ENCODE peak calls at places on chromosomes 13 and 19, in seven cellular contexts. U is AG09319; X is psoas muscle; V is stimulated activated CD8-positive, alpha-beta memory T cell treated with anti-CD3 and anti-CD28 coated beads, Interleukin-4, amount 100 ng/mL, for 1 hour; Z is hypothalamus; M is cardiac septum; J is WTC11. T is an unnamed sample.

GRCh38 chr13:112686987-112687386 is 2.9 kb upstream of the ATP11A start:
- DNase-seq in V (no peak), U (no peak), Z (no peak), J (no peak), X (no peak), M (no peak), T (no peak)

GRCh38 chr19:7595466-7596133 is at the start of gene CAMSAP3:
- DNase-seq in Z (no peak), J (peak), U (peak), X (no peak), V (peak), M (no peak), T (no peak)

GRCh38 chr19:50657222-50657669 is 8.0 kb downstream of the C19orf81 start:
- DNase-seq in U (no peak), Z (no peak), M (no peak), J (no peak), V (no peak), X (no peak), T (no peak)

GRCh38 chr13:35159041-35159440 is 217.0 kb downstream of the NBEA start:
- DNase-seq in X (no peak), M (no peak), J (no peak), U (no peak), Z (no peak), V (no peak), T (no peak)

GRCh38 chr13:44972956-44973581 is 16.2 kb downstream of the NUFIP1 start:
- DNase-seq in V (no peak), J (no peak), Z (no peak), U (no peak), X (no peak), M (no peak), T (peak)

GRCh38 chr13:31786011-31786410 is 46.7 kb downstream of the RXFP2 start:
- DNase-seq in M (no peak), U (no peak), Z (no peak), X (no peak), V (no peak), J (no peak), T (no peak)

GRCh38 chr13:101308247-101309013 is 107.9 kb downstream of the NALCN start:
- DNase-seq in J (no peak), Z (no peak), V (no peak), M (no peak), U (no peak), X (no peak), T (no peak)

GRCh38 chr13:113013303-113013702 is 44.3 kb downstream of the MCF2L start:
- DNase-seq in Z (no peak), M (no peak), U (no peak), X (no peak), V (no peak), J (no peak), T (no peak)

GRCh38 chr19:33769208-33769607 is 27.5 kb upstream of the KCTD15 start:
- DNase-seq in V (no peak), M (no peak), X (no peak), U (no peak), Z (no peak), J (no peak), T (no peak)

GRCh38 chr13:52846567-52847321 is 1.7 kb downstream of the PCDH8 start:
- DNase-seq in Z (peak), V (no peak), U (no peak), J (peak), X (peak), M (peak), T (no peak)

GRCh38 chr13:44259045-44260042 is 114.3 kb upstream of the SERP2 start:
- DNase-seq in V (peak), U (no peak), M (no peak), J (no peak), Z (no peak), X (peak), T (no peak)

GRCh38 chr13:50119593-50119992 is 104.3 kb downstream of the KCNRG start:
- DNase-seq in J (no peak), X (no peak), U (no peak), Z (no peak), M (no peak), V (no peak), T (no peak)

GRCh38 chr19:41821003-41821735 is 23.3 kb downstream of the LYPD4 start:
- DNase-seq in X (no peak), M (no peak), Z (no peak), V (no peak), U (no peak), J (peak), T (peak)

GRCh38 chr19:49271080-49271753 is 53.8 kb downstream of the SLC6A16 start:
- DNase-seq in M (no peak), V (no peak), Z (no peak), J (no peak), U (no peak), X (no peak), T (no peak)

GRCh38 chr13:32330438-32330837 is 15.1 kb downstream of the BRCA2 start:
- DNase-seq in J (no peak), U (peak), Z (no peak), M (no peak), V (no peak), X (no peak), T (no peak)

GRCh38 chr19:3982701-3983541 is 2.3 kb downstream of the EEF2 start:
- DNase-seq in M (no peak), V (no peak), J (no peak), X (peak), U (no peak), Z (no peak), T (no peak)

GRCh38 chr13:108895220-108895704 is 265.9 kb downstream of the MYO16 start:
- DNase-seq in J (no peak), M (no peak), U (no peak), Z (no peak), X (no peak), V (no peak), T (peak)

GRCh38 chr13:36096411-36097184 is 34.6 kb downstream of the DCLK1 start:
- DNase-seq in J (no peak), X (no peak), U (no peak), Z (no peak), M (no peak), V (no peak), T (no peak)

GRCh38 chr19:11204943-11205349 is 7.6 kb upstream of the KANK2 start:
- DNase-seq in V (no peak), Z (no peak), M (no peak), X (no peak), J (no peak), U (no peak), T (no peak)

GRCh38 chr13:113207890-113208423 is 512 bp downstream of the PCID2 start:
- DNase-seq in U (no peak), X (peak), V (no peak), Z (no peak), J (peak), M (no peak), T (no peak)

GRCh38 chr13:35940734-35941133 is 190.4 kb downstream of the DCLK1 start:
- DNase-seq in J (no peak), X (no peak), Z (no peak), M (no peak), U (no peak), V (no peak), T (no peak)

GRCh38 chr13:113005076-113005865 is 36.3 kb downstream of the MCF2L start:
- DNase-seq in J (no peak), V (no peak), X (no peak), M (no peak), U (no peak), Z (no peak), T (no peak)

GRCh38 chr19:14563989-14564650 is 7.7 kb downstream of the NDUFB7 start:
- DNase-seq in U (no peak), J (peak), M (no peak), X (peak), Z (no peak), V (no peak), T (peak)

GRCh38 chr13:80337011-80337688 is 3.8 kb downstream of the SPRY2 start:
- DNase-seq in V (no peak), J (no peak), X (no peak), U (no peak), M (no peak), Z (no peak), T (no peak)

GRCh38 chr19:14114854-14115253 is 2.7 kb downstream of the PRKACA start:
- DNase-seq in J (peak), M (peak), U (no peak), V (no peak), Z (no peak), X (peak), T (no peak)

T was measured in SW 1271.